ENCODE peak calls at places on chromosomes 12 and 14, in six cellular contexts. L is IMR-90; R is tibial artery; G is CD4-positive, CD25-positive, alpha-beta regulatory T cell; X is osteoblast; B is thoracic aorta. I is an unnamed sample. For H3K4me1, the result is how much of the 10 kb centered on the place peaks cover.

GRCh38 chr12:5428332-5429221 is 3.3 kb upstream of the NTF3 start:
- DNase-seq in L (peak), R (no peak), G (no peak), X (no peak), B (no peak), I (peak)

GRCh38 chr14:105389976-105390848 is 8.1 kb upstream of the TEX22 start:
- DNase-seq in L (no peak), R (peak), G (no peak), X (peak), B (no peak), I (no peak)

GRCh38 chr12:50282581-50283229 is 615 bp downstream of the LIMA1 start:
- DNase-seq in L (peak), R (peak), G (no peak), X (peak), B (no peak), I (no peak)

GRCh38 chr12:46177842-46178608 is 90.8 kb downstream of the SLC38A1 start:
- DNase-seq in L (no peak), R (no peak), G (no peak), X (no peak), B (no peak), I (no peak)

GRCh38 chr12:49187184-49187583 is 1.7 kb downstream of the TUBA1A start:
- DNase-seq in L (peak), R (peak), G (no peak), X (peak), B (peak), I (peak)

GRCh38 chr12:13093850-13094225 is 9.6 kb downstream of the GSG1 start:
- DNase-seq in L (no peak), R (no peak), G (no peak), X (no peak), B (no peak), I (no peak)

GRCh38 chr12:78402366-78403134 is 462.0 kb upstream of the SYT1 start:
- DNase-seq in L (no peak), R (no peak), G (no peak), X (peak), B (no peak), I (no peak)

GRCh38 chr12:130617219-130617618 is 98.9 kb downstream of the RIMBP2 start:
- DNase-seq in L (no peak), R (no peak), G (no peak), X (no peak), B (no peak), I (no peak)

GRCh38 chr12:132827763-132828703 is 636 bp downstream of the GOLGA3 start:
- DNase-seq in L (peak), R (peak), G (peak), X (peak), B (peak), I (peak)

GRCh38 chr12:61530456-61530855 is 729.7 kb upstream of the USP15 start:
- DNase-seq in L (no peak), R (no peak), G (no peak), X (no peak), B (no peak), I (no peak)

GRCh38 chr12:29781705-29782266 is 2.0 kb downstream of the TMTC1 start:
- DNase-seq in L (no peak), R (no peak), G (no peak), X (no peak), B (no peak), I (no peak)

GRCh38 chr14:69671365-69672050 is 60.1 kb downstream of the SUSD6 start:
- DNase-seq in L (no peak), R (no peak), G (no peak), X (no peak), B (no peak), I (no peak)
- H3K4me1 ChIP-seq in L (under half), R (half or more), G (half or more), X (under half), B (half or more), I (half or more)

GRCh38 chr14:38775986-38776385 is 327.0 kb downstream of the SEC23A start:
- DNase-seq in L (no peak), R (no peak), G (no peak), X (no peak), B (no peak), I (no peak)
- H3K27ac ChIP-seq in L (no peak), R (no peak), G (no peak), X (no peak), B (no peak), I (no peak)

GRCh38 chr12:22731231-22731630 is 106.3 kb downstream of the ETNK1 start:
- DNase-seq in L (no peak), R (no peak), G (no peak), X (no peak), B (no peak), I (no peak)
- H3K4me3 ChIP-seq in L (no peak), R (no peak), G (no peak), X (no peak), B (no peak), I (no peak)

GRCh38 chr12:65894624-65895023 is 70.3 kb downstream of the HMGA2 start:
- DNase-seq in L (no peak), R (no peak), G (no peak), X (no peak), B (no peak), I (no peak)
- H3K4me1 ChIP-seq in L (under half), R (under half), G (under half), X (half or more), B (under half), I (under half)

GRCh38 chr14:68680541-68681051 is 112.3 kb downstream of the ZFP36L1 start:
- DNase-seq in L (peak), R (peak), G (no peak), X (no peak), B (no peak), I (no peak)
- H3K27ac ChIP-seq in L (no peak), R (peak), G (no peak), X (peak), B (peak), I (no peak)

DNA sequence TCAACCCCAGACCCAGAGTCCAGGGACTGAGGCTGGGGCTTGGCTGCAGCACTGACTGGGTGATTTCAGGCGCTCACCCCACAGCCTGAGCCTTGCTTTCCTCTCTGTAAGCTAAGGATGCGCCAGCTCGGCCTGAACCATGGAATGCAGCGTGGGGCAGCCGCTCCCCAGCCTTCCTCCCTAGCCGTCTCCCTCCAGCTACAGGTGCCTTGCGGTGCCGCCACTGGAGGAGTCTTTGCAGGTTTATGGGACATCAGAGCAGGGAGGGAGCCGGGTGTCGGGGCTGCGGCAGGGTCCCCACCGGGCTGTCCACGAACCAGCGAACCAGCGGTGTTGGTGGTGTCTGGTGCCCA is 19.4 kb downstream of the PPP2R5C start:
- DNase-seq in L (no peak), R (no peak), G (no peak), X (no peak), B (no peak), I (no peak)
- H3K4me3 ChIP-seq in L (no peak), R (peak), G (no peak), X (peak), B (peak), I (peak)

GRCh38 chr14:103390605-103391004 is 5.4 kb downstream of the MARK3 start:
- DNase-seq in L (no peak), R (no peak), G (no peak), X (no peak), B (no peak), I (no peak)

GRCh38 chr14:103393078-103393477 is 7.9 kb downstream of the MARK3 start:
- DNase-seq in L (no peak), R (no peak), G (no peak), X (no peak), B (no peak), I (no peak)

GRCh38 chr14:103392572-103392971 is 7.4 kb downstream of the MARK3 start:
- DNase-seq in L (no peak), R (no peak), G (no peak), X (no peak), B (no peak), I (no peak)

GRCh38 chr14:103391048-103391447 is 5.8 kb downstream of the MARK3 start:
- DNase-seq in L (peak), R (no peak), G (peak), X (peak), B (no peak), I (no peak)

DNA sequence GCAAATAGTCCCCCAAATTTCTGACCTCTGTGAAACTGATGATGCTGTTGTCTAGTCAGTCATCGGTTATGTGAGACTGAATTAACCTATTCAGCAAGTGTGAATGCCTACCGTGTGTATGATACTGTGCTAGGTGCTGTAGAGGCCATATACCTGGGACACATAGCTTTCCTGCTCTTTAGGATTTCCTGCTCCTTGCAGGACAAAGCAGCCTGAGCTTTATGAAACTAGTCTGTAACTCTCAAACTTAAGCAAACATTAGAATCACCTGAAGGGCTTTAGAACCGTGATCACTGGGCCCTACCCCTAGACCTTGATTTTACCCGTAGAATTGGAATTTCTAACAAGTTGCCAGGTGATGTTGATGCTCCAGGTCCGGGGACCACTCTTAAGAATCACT is 6.9 kb downstream of the MARK3 start:
- DNase-seq in L (no peak), R (no peak), G (no peak), X (no peak), B (no peak), I (no peak)
- H3K4me1 ChIP-seq in L (under half), R (half or more), G (half or more), X (under half), B (half or more), I (under half)

GRCh38 chr12:95633049-95633545 is 81.8 kb upstream of the USP44 start:
- DNase-seq in L (peak), R (peak), G (no peak), X (peak), B (peak), I (no peak)
- H3K27ac ChIP-seq in L (peak), R (peak), G (no peak), X (peak), B (peak), I (peak)

GRCh38 chr14:92412912-92413311 is 89.9 kb downstream of the SLC24A4 start:
- DNase-seq in L (peak), R (no peak), G (no peak), X (no peak), B (no peak), I (no peak)

GRCh38 chr14:92414685-92415084 is 91.7 kb downstream of the SLC24A4 start:
- DNase-seq in L (no peak), R (no peak), G (no peak), X (no peak), B (no peak), I (no peak)

GRCh38 chr14:92421756-92422155 is 91.8 kb upstream of the RIN3 start:
- DNase-seq in L (no peak), R (no peak), G (no peak), X (no peak), B (no peak), I (no peak)

GRCh38 chr14:92415969-92416368 is 93.0 kb downstream of the SLC24A4 start:
- DNase-seq in L (no peak), R (no peak), G (no peak), X (no peak), B (no peak), I (no peak)

GRCh38 chr14:92417759-92418158 is 94.8 kb downstream of the SLC24A4 start:
- DNase-seq in L (no peak), R (peak), G (no peak), X (no peak), B (no peak), I (no peak)
- H3K4me3 ChIP-seq in L (no peak), R (no peak), G (no peak), X (no peak), B (no peak), I (no peak)